ENCODE peak calls at places on chromosomes 12 and 14, in seven cellular contexts. R is psoas muscle, M is dorsolateral prefrontal cortex, Q is astrocyte of the spinal cord, T is PC-9, E is upper lobe of right lung, D is neural progenitor cell. V is an unnamed sample.

GRCh38 chr14:104557086-104557485 is 22.5 kb upstream of the C14orf180 start:
- DNase-seq in R (no peak), M (no peak), Q (no peak), T (no peak), E (peak; percentile 48), D (no peak), V (no peak)

GRCh38 chr12:14771651-14772137 is 31.6 kb downstream of the WBP11 start:
- DNase-seq in R (no peak), M (no peak), Q (no peak), T (no peak), E (no peak), D (peak; percentile 69), V (no peak)

GRCh38 chr14:74290415-74290814 is 12.3 kb downstream of the ABCD4 start:
- DNase-seq in R (no peak), M (no peak), Q (peak; percentile 10), T (no peak), E (no peak), D (peak; percentile 55), V (peak; percentile 41)

GRCh38 chr14:104126753-104127152 is 11.6 kb upstream of the KIF26A start:
- DNase-seq in R (no peak), M (no peak), Q (no peak), T (no peak), E (no peak), D (no peak), V (no peak)

GRCh38 chr14:69784942-69785341 is 12.1 kb downstream of the SLC10A1 start:
- DNase-seq in R (no peak), M (no peak), Q (no peak), T (no peak), E (no peak), D (no peak), V (no peak)

GRCh38 chr12:41286426-41286825 is 98.3 kb downstream of the PDZRN4 start:
- DNase-seq in R (no peak), M (no peak), Q (no peak), T (no peak), E (no peak), D (no peak), V (no peak)

GRCh38 chr12:75323663-75324062 is 6.5 kb downstream of the CAPS2 start:
- DNase-seq in R (no peak), M (no peak), Q (no peak), T (no peak), E (no peak), D (no peak), V (no peak)

GRCh38 chr12:59382678-59383425 is 213.0 kb upstream of the SLC16A7 start:
- DNase-seq in R (no peak), M (no peak), Q (no peak), T (no peak), E (no peak), D (no peak), V (peak; percentile 56)

GRCh38 chr12:99253068-99253467 is 394.5 kb upstream of the GARIN6 start:
- DNase-seq in R (no peak), M (no peak), Q (no peak), T (no peak), E (no peak), D (peak; percentile 33), V (no peak)

GRCh38 chr12:6282453-6282840 is 28.0 kb upstream of the PLEKHG6 start:
- DNase-seq in R (no peak), M (no peak), Q (no peak), T (no peak), E (peak; percentile 23), D (no peak), V (no peak)

GRCh38 chr14:74474376-74474775 is 18.7 kb downstream of the NPC2 start:
- DNase-seq in R (peak; percentile 31), M (no peak), Q (no peak), T (no peak), E (no peak), D (no peak), V (no peak)

GRCh38 chr12:64080319-64081008 is 141.6 kb downstream of the KICS2 start:
- DNase-seq in R (no peak), M (no peak), Q (no peak), T (peak; percentile 93), E (no peak), D (no peak), V (no peak)

GRCh38 chr12:98399532-98399931 is 115.9 kb upstream of the TMPO start:
- DNase-seq in R (no peak), M (no peak), Q (peak; percentile 88), T (no peak), E (no peak), D (peak; percentile 59), V (peak; percentile 36)

GRCh38 chr12:128810182-128811127 is 13.3 kb downstream of the SLC15A4 start:
- DNase-seq in R (peak; percentile 79), M (no peak), Q (no peak), T (no peak), E (no peak), D (peak; percentile 48), V (peak; percentile 60)

GRCh38 chr14:71163842-71164500 is 256.7 kb downstream of the PCNX1 start:
- DNase-seq in R (no peak), M (no peak), Q (no peak), T (no peak), E (no peak), D (no peak), V (no peak)

GRCh38 chr14:88005978-88006851 is 1.3 kb downstream of the GPR65 start:
- DNase-seq in R (no peak), M (no peak), Q (no peak), T (no peak), E (no peak), D (no peak), V (no peak)

GRCh38 chr14:70640938-70641547 is 673 bp upstream of the TTC9 start:
- DNase-seq in R (peak; percentile 77), M (no peak), Q (peak; percentile 15), T (peak; percentile 77), E (peak; percentile 76), D (no peak), V (peak; percentile 65)

GRCh38 chr14:61456720-61457119 is 135.3 kb downstream of the PRKCH start:
- DNase-seq in R (peak; percentile 75), M (peak; percentile 50), Q (peak; percentile 69), T (peak; percentile 65), E (no peak), D (peak; percentile 85), V (peak; percentile 91)

GRCh38 chr12:49389092-49389703 is 21.9 kb downstream of the SPATS2 start:
- DNase-seq in R (peak; percentile 36), M (no peak), Q (no peak), T (no peak), E (peak; percentile 78), D (peak; percentile 86), V (no peak)

GRCh38 chr12:29255061-29255460 is 106.0 kb downstream of the FAR2 start:
- DNase-seq in R (no peak), M (no peak), Q (no peak), T (no peak), E (no peak), D (no peak), V (no peak)

GRCh38 chr12:26434299-26434915 is 239.0 kb downstream of the SSPN start:
- DNase-seq in R (no peak), M (no peak), Q (peak; percentile 62), T (peak; percentile 55), E (no peak), D (peak; percentile 71), V (peak; percentile 75)

GRCh38 chr12:124501827-124502226 is 65.6 kb downstream of the NCOR2 start:
- DNase-seq in R (no peak), M (no peak), Q (no peak), T (no peak), E (no peak), D (no peak), V (no peak)

GRCh38 chr12:49108958-49109404 is 1.7 kb downstream of the LMBR1L start:
- DNase-seq in R (peak; percentile 64), M (no peak), Q (no peak), T (no peak), E (peak; percentile 73), D (no peak), V (peak; percentile 80)

GRCh38 chr12:41013921-41014642 is 174.0 kb upstream of the PDZRN4 start:
- DNase-seq in R (no peak), M (no peak), Q (peak; percentile 60), T (no peak), E (no peak), D (no peak), V (no peak)

GRCh38 chr14:97456958-97457357 is 659.8 kb downstream of the VRK1 start:
- DNase-seq in R (no peak), M (no peak), Q (no peak), T (no peak), E (no peak), D (no peak), V (no peak)

GRCh38 chr12:114405449-114406271 is at the start of gene TBX5:
- DNase-seq in R (no peak), M (no peak), Q (no peak), T (no peak), E (no peak), D (peak; percentile 82), V (peak; percentile 80)

GRCh38 chr12:113422929-113423669 is 919 bp downstream of the SDSL start:
- DNase-seq in R (no peak), M (no peak), Q (no peak), T (no peak), E (no peak), D (no peak), V (no peak)

GRCh38 chr12:112294793-112295192 is 87.4 kb downstream of the HECTD4 start:
- DNase-seq in R (no peak), M (no peak), Q (peak; percentile 15), T (no peak), E (no peak), D (no peak), V (peak; percentile 9)
- TF ChIP-seq CTCF in R (no peak), M (no peak), Q (peak; percentile 22), T (peak; percentile 34), E (no peak), D (no peak), V (peak; percentile 17)

GRCh38 chr14:100645200-100645985 is 58.2 kb upstream of the BEGAIN start:
- DNase-seq in R (peak; percentile 72), M (peak; percentile 53), Q (peak; percentile 81), T (peak; percentile 50), E (peak; percentile 92), D (peak; percentile 94), V (peak; percentile 53)
- H3K4me3 ChIP-seq in R (no peak overlapping the region), M (no peak overlapping the region), Q (no peak overlapping the region), T (no peak overlapping the region), E (no peak overlapping the region), D (no peak overlapping the region), V (no peak overlapping the region)

GRCh38 chr14:22837059-22837749 is 819 bp downstream of the MMP14 start:
- DNase-seq in R (no peak), M (no peak), Q (peak; percentile 59), T (no peak), E (peak; percentile 84), D (peak; percentile 53), V (peak; percentile 57)
- TF ChIP-seq CTCF in R (no peak), M (no peak), Q (peak; percentile 3), T (no peak), E (no peak), D (no peak), V (no peak)

DNA sequence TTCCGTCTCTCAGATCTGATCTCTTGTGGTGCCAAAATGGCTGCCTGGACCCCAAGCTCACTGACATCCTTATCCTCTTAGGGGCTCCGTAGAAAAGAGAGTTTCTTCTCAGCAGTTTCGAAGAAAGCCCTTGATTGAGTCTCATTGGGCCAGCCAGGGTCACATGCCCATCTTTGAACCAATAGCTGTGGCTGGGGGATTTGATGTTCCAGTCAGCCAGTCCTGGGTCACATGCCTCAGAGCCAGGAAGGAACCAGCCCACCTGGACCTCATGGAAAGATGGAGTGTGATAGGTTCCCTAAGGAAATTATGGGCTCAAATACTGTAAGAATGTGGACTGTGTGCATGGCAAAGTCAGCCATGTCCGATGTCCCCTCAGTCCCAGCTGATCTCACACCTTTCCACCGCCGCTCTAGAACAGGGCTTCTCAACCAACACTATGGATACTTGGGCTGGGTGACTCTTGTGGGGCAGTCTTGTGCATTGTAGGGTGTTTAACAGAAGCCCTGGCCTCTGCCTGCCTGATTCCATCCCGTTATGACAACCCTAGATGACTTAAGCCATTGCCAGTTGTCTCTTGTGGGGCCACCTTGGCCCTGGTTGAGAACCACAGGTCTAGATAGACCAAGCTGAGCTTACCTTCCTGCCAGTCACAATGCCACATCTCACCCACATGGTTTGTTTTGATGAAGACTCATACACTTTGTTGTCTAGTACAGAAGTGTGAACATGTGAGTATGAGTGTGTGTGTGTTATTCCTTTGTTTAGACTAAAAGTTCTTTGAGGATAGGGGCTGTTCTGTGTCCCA is 163.9 kb downstream of the ADGRD1 start:
- DNase-seq in R (no peak), M (peak; percentile 2), Q (no peak), T (no peak), E (peak; percentile 36), D (no peak), V (no peak)
- H3K4me3 ChIP-seq in R (no peak overlapping the region), M (no peak overlapping the region), Q (no peak overlapping the region), T (no peak overlapping the region), E (no peak overlapping the region), D (no peak overlapping the region), V (no peak overlapping the region)